ENCODE peak calls at places on chromosome 2, in eight cellular contexts. B is Karpas-422, T is HCT116, L is endodermal cell, P is DND-41, Y is adipocyte, U is fibroblast of lung, M is H1. G is an unnamed sample. For H3K36me3, the result is how much of the 10 kb centered on the place peaks cover.

GRCh38 chr2:66982766-66983165 is 414.4 kb upstream of the ETAA1 start:
- DNase-seq in B (no peak), Y (no peak), U (peak), P (no peak), M (no peak), L (no peak), T (no peak), G (no peak)

GRCh38 chr2:204027105-204027504 is 90.5 kb downstream of the ICOS start:
- DNase-seq in Y (no peak), L (no peak), B (no peak), M (no peak), U (peak), P (peak), T (no peak), G (no peak)

GRCh38 chr2:128326296-128326790 is 7.7 kb upstream of the HS6ST1 start:
- DNase-seq in P (peak), U (no peak), B (no peak), M (no peak), L (peak), T (no peak), Y (no peak), G (no peak)

GRCh38 chr2:12716250-12717190 is at the start of gene TRIB2:
- DNase-seq in U (peak), Y (peak), M (peak), T (peak), L (peak), B (peak), P (peak), G (peak)

GRCh38 chr2:70553334-70553583 is 367 bp downstream of the TGFA start:
- DNase-seq in L (peak), B (no peak), U (no peak), Y (no peak), T (no peak), M (peak), P (no peak), G (peak)

GRCh38 chr2:40760071-40760666 is 308.3 kb upstream of the SLC8A1 start:
- DNase-seq in B (peak), Y (peak), L (peak), T (peak), P (peak), U (peak), M (peak), G (no peak)

GRCh38 chr2:23901966-23902942 is 24.7 kb downstream of the ATAD2B start:
- DNase-seq in P (no peak), L (no peak), T (no peak), B (no peak), M (no peak), Y (peak), U (peak), G (no peak)

GRCh38 chr2:196278491-196278911 is 107.1 kb upstream of the STK17B start:
- DNase-seq in L (no peak), T (no peak), B (no peak), U (peak), P (no peak), Y (peak), M (no peak), G (no peak)

GRCh38 chr2:64021578-64021977 is 2.4 kb upstream of the VPS54 start:
- DNase-seq in B (no peak), U (no peak), P (no peak), T (no peak), M (no peak), Y (no peak), L (no peak), G (no peak)

GRCh38 chr2:71672640-71673401 is 219.5 kb downstream of the DYSF start:
- DNase-seq in U (no peak), P (no peak), L (peak), T (no peak), Y (no peak), B (no peak), M (peak), G (no peak)

GRCh38 chr2:168210898-168211570 is 36.4 kb downstream of the STK39 start:
- DNase-seq in U (peak), B (peak), L (no peak), Y (peak), M (no peak), P (no peak), T (peak), G (no peak)

GRCh38 chr2:240304746-240305161 is 130.7 kb upstream of the GPC1 start:
- DNase-seq in T (no peak), M (no peak), Y (no peak), L (no peak), P (peak), U (no peak), B (no peak), G (no peak)

GRCh38 chr2:70203086-70203485 is 12.3 kb upstream of the C2orf42 start:
- DNase-seq in Y (no peak), M (no peak), U (no peak), P (no peak), B (no peak), L (no peak), T (no peak), G (no peak)

GRCh38 chr2:236136483-236136882 is 31.7 kb downstream of the GBX2 start:
- DNase-seq in P (no peak), T (no peak), M (no peak), B (no peak), U (no peak), Y (no peak), L (no peak), G (no peak)

GRCh38 chr2:194619368-194619767 is 1037.7 kb upstream of the SLC39A10 start:
- DNase-seq in U (no peak), Y (no peak), M (no peak), L (no peak), P (no peak), B (no peak), T (no peak), G (no peak)

GRCh38 chr2:148643421-148643820 is 1.1 kb upstream of the EPC2 start:
- DNase-seq in T (no peak), B (no peak), M (no peak), L (no peak), P (no peak), U (no peak), Y (no peak), G (no peak)

GRCh38 chr2:162477011-162477410 is 133.1 kb downstream of the GCA start:
- DNase-seq in M (no peak), P (no peak), T (no peak), B (no peak), L (no peak), U (peak), Y (no peak), G (no peak)

GRCh38 chr2:17719562-17720371 is 33.8 kb downstream of the SMC6 start:
- DNase-seq in L (no peak), P (no peak), B (peak), T (peak), U (no peak), M (no peak), Y (peak), G (no peak)

GRCh38 chr2:221467610-221468009 is 104.5 kb downstream of the EPHA4 start:
- DNase-seq in Y (peak), T (no peak), M (no peak), B (no peak), L (no peak), U (peak), P (no peak), G (no peak)

GRCh38 chr2:5373200-5373599 is 319.0 kb upstream of the SOX11 start:
- DNase-seq in L (peak), U (peak), M (peak), B (no peak), Y (no peak), T (no peak), P (no peak), G (no peak)

GRCh38 chr2:186456941-186457340 is 29.1 kb upstream of the ZC3H15 start:
- DNase-seq in M (no peak), T (no peak), Y (peak), B (no peak), U (peak), L (no peak), P (no peak), G (no peak)

GRCh38 chr2:175004730-175004979 is 526 bp downstream of the CHN1 start:
- DNase-seq in T (no peak), L (no peak), U (no peak), M (no peak), B (no peak), P (no peak), Y (no peak), G (no peak)

GRCh38 chr2:106091219-106091618 is 102.9 kb downstream of the UXS1 start:
- DNase-seq in T (no peak), Y (no peak), P (no peak), M (no peak), B (no peak), L (no peak), U (no peak), G (no peak)

GRCh38 chr2:45684756-45685155 is 33.3 kb downstream of the PRKCE start:
- DNase-seq in B (no peak), T (no peak), L (no peak), Y (no peak), U (no peak), P (no peak), M (no peak), G (no peak)

GRCh38 chr2:39411186-39411944 is 25.7 kb downstream of the MAP4K3 start:
- DNase-seq in P (no peak), L (no peak), U (peak), T (peak), Y (peak), M (no peak), B (no peak), G (no peak)

GRCh38 chr2:110885256-110885655 is 152.9 kb downstream of the ACOXL start:
- DNase-seq in Y (no peak), L (no peak), T (no peak), B (no peak), M (no peak), P (no peak), U (no peak), G (no peak)

GRCh38 chr2:19256239-19256638 is 102.2 kb downstream of the OSR1 start:
- DNase-seq in U (peak), B (no peak), P (no peak), Y (peak), M (no peak), T (peak), L (no peak), G (no peak)

GRCh38 chr2:165471349-165471975 is 2.0 kb downstream of the CSRNP3 start:
- DNase-seq in P (no peak), B (no peak), Y (peak), M (no peak), T (no peak), U (peak), L (no peak), G (no peak)

GRCh38 chr2:218896501-218897393 is 16.1 kb downstream of the WNT10A start:
- DNase-seq in L (peak), Y (peak), T (no peak), M (peak), B (peak), U (peak), P (peak), G (peak)

GRCh38 chr2:241001413-241002274 is 3.2 kb downstream of the SNED1 start:
- DNase-seq in P (no peak), B (no peak), U (no peak), Y (no peak), L (peak), M (no peak), T (no peak), G (no peak)

GRCh38 chr2:99867690-99868089 is 274.7 kb downstream of the AFF3 start:
- DNase-seq in T (no peak), P (no peak), B (no peak), M (no peak), L (no peak), Y (no peak), U (peak), G (no peak)

GRCh38 chr2:33001823-33002222 is 55.1 kb downstream of the LTBP1 start:
- DNase-seq in B (no peak), M (no peak), U (no peak), L (no peak), T (no peak), P (no peak), Y (no peak), G (no peak)

GRCh38 chr2:152493417-152493816 is 158.4 kb downstream of the FMNL2 start:
- DNase-seq in B (no peak), L (no peak), U (no peak), T (no peak), Y (no peak), P (no peak), M (no peak), G (no peak)

DNA sequence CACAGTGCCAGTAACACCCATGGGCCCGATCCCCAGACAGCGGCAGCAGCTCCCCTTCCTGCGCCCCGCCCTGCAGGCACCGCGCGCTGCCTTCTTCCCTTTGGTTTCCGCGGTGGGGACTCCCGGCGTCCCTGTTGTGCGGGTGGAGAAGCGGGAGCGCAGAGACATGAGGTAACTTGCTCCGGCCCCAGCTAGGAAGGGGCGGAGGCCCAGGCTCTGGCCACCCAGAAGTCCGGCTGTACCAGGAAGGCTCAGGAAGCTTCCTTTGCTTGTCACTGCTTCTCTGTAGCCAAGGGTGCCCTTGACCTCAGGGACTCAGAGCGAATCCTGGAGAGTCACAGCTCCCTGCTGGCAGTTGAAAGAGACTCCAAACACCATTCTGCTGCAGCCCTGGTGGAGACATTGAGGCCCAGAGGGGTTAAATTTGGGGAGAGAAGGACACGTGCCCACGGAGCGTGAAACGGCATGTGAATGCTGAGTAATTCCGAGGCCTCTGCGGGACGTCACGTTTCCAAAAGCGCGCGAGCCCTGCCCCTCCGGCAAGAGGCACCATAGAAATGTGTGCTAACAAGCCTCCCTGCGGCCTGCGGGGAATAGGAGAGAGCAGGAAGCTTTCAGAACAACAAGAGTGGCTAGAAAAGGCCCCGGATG is 6.7 kb upstream of the ADCY3 start:
- DNase-seq in L (peak), M (peak), P (no peak), T (no peak), U (peak), Y (no peak), B (no peak), G (peak)
- H3K4me3 ChIP-seq in L (no peak), M (no peak), P (no peak), T (no peak), U (no peak), Y (peak), B (no peak), G (peak)

GRCh38 chr2:189347540-189347939 is 93.7 kb upstream of the WDR75 start:
- DNase-seq in B (no peak), L (no peak), M (no peak), U (peak), P (peak), T (peak), Y (peak), G (peak)
- H3K9ac ChIP-seq in B (no peak), L (no peak), M (no peak), U (peak), P (no peak), T (no peak), Y (peak), G (no peak)

GRCh38 chr2:238434846-238435751 is 8.4 kb downstream of the ASB1 start:
- DNase-seq in L (no peak), U (no peak), Y (no peak), T (no peak), B (no peak), M (no peak), P (no peak), G (no peak)

GRCh38 chr2:238433941-238434845 is 7.5 kb downstream of the ASB1 start:
- DNase-seq in T (no peak), M (no peak), P (no peak), Y (peak), B (no peak), L (no peak), U (peak), G (no peak)

GRCh38 chr2:238433300-238433915 is 6.7 kb downstream of the ASB1 start:
- DNase-seq in M (no peak), U (no peak), Y (no peak), L (no peak), P (no peak), T (no peak), B (no peak), G (no peak)

GRCh38 chr2:238439093-238439849 is 12.5 kb downstream of the ASB1 start:
- DNase-seq in P (no peak), Y (peak), B (no peak), U (peak), M (no peak), L (no peak), T (peak), G (no peak)

DNA sequence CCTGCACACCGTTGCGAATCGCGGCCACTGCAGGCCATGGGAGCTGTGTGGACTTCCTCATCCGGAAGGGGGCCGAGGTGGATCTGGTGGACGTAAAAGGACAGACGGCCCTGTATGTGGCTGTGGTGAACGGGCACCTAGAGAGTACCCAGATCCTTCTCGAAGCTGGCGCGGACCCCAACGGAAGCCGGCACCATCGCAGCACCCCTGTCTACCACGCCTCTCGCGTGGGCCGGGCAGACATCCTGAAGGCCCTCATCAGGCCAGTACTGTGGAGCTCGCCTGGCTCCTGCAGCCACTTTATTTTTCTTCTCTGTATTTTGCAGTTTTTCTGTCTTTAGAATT is 9.0 kb downstream of the ASB1 start:
- DNase-seq in P (no peak), L (no peak), U (no peak), B (no peak), M (no peak), Y (no peak), T (no peak), G (no peak)
- H3K36me3 ChIP-seq in P (half or more), L (half or more), U (under half), B (under half), M (under half), Y (under half), T (under half), G (under half)

DNA sequence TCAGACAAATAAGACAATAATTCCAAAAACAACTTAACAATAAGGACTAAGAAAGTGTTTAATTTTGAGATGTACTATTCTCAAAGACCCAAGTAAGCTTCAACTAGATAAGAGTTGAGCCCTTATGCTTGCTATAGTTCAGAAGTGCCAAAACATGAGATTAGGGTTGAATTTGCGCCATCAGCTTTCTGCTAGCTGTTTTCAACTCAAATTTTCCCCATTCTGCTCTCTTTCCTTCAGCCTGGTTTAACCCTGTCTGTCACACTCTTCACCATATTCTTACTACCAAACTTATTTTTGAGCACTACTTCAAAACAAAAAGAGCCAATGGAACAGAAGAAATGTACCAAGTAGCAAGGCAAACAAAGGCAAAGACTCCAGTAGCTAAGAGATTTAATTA is 4.1 kb downstream of the NFE2L2 start:
- DNase-seq in M (no peak), U (no peak), P (no peak), T (no peak), L (no peak), Y (no peak), B (no peak), G (no peak)
- H3K4me3 ChIP-seq in M (no peak), U (peak), P (no peak), T (no peak), L (peak), Y (peak), B (no peak), G (no peak)

G was measured in colonic mucosa.